ENCODE peak calls at places on chromosomes 6 and 20, in five cellular contexts. U is GM23248, V is PC-3, C is OCI-LY7, M is neural progenitor cell. H is an unnamed sample.

GRCh38 chr20:62739581-62740285 is 31.1 kb downstream of the NTSR1 start:
- DNase-seq in C (no peak), V (peak; percentile 76), M (no peak), U (peak; percentile 69), H (no peak)

GRCh38 chr6:153183925-153184324 is 52.8 kb upstream of the RGS17 start:
- DNase-seq in C (no peak), U (no peak), V (no peak), M (no peak), H (no peak)

GRCh38 chr6:96150431-96150830 is 134.7 kb downstream of the FUT9 start:
- DNase-seq in M (no peak), V (no peak), C (no peak), U (no peak), H (no peak)

GRCh38 chr6:139262519-139263300 is 29.1 kb downstream of the TXLNB start:
- DNase-seq in M (no peak), C (peak; percentile 78), U (peak; percentile 30), V (peak; percentile 82), H (no peak)

GRCh38 chr6:111922454-111923297 is 49.4 kb upstream of the FYN start:
- DNase-seq in M (peak; percentile 17), V (peak; percentile 31), C (no peak), U (peak; percentile 80), H (no peak)

GRCh38 chr6:7143161-7143974 is 35.6 kb downstream of the RREB1 start:
- DNase-seq in U (peak; percentile 68), V (no peak), C (no peak), M (no peak), H (peak; percentile 61)

GRCh38 chr20:4161447-4162251 is 146.3 kb upstream of the RNF24 start:
- DNase-seq in C (peak; percentile 52), M (no peak), V (peak; percentile 69), U (no peak), H (no peak)

GRCh38 chr6:1756472-1757129 is 146.9 kb downstream of the FOXC1 start:
- DNase-seq in V (no peak), U (no peak), M (no peak), C (no peak), H (no peak)

GRCh38 chr6:80143312-80143960 is 37.0 kb downstream of the BCKDHB start:
- DNase-seq in U (peak; percentile 90), M (no peak), V (peak; percentile 91), C (no peak), H (peak; percentile 46)

GRCh38 chr6:35396991-35397390 is 54.6 kb downstream of the PPARD start:
- DNase-seq in V (peak; percentile 78), U (peak; percentile 65), M (no peak), C (no peak), H (peak; percentile 75)

GRCh38 chr20:46324960-46325703 is 16.8 kb upstream of the CDH22 start:
- DNase-seq in V (peak; percentile 59), C (peak; percentile 15), M (peak; percentile 60), U (peak; percentile 52), H (peak; percentile 36)

GRCh38 chr20:44167736-44168135 is 19.3 kb downstream of the JPH2 start:
- DNase-seq in M (no peak), C (no peak), V (no peak), U (no peak), H (no peak)

GRCh38 chr20:54208492-54209044 is 681 bp downstream of the PFDN4 start:
- DNase-seq in V (peak; percentile 59), M (peak; percentile 38), U (peak; percentile 75), C (peak; percentile 43), H (peak; percentile 54)

GRCh38 chr6:153790048-153790447 is 249.0 kb upstream of the OPRM1 start:
- DNase-seq in V (peak; percentile 70), M (no peak), U (peak; percentile 59), C (no peak), H (peak; percentile 54)

GRCh38 chr6:93786474-93787330 is 367.3 kb upstream of the EPHA7 start:
- DNase-seq in C (no peak), M (peak; percentile 89), U (no peak), V (peak; percentile 14), H (no peak)

GRCh38 chr6:33273924-33274902 is 2.3 kb downstream of the RPS18 start:
- DNase-seq in U (no peak), V (no peak), M (no peak), C (peak; percentile 25), H (no peak)

GRCh38 chr6:85354761-85355618 is 94.9 kb upstream of the NT5E start:
- DNase-seq in C (peak; percentile 61), U (peak; percentile 85), V (peak; percentile 76), M (peak; percentile 85), H (peak; percentile 78)

GRCh38 chr6:25717856-25718740 is 36.4 kb upstream of the SLC17A4 start:
- DNase-seq in C (peak; percentile 59), U (peak; percentile 62), V (peak; percentile 67), M (peak; percentile 38), H (peak; percentile 64)

GRCh38 chr6:118146584-118146983 is 239.5 kb downstream of the SLC35F1 start:
- DNase-seq in V (no peak), M (no peak), U (no peak), C (no peak), H (no peak)

GRCh38 chr20:43066061-43066575 is 123.6 kb downstream of the PTPRT start:
- DNase-seq in V (no peak), U (no peak), M (no peak), C (no peak), H (no peak)

GRCh38 chr20:33713865-33714367 is 6.2 kb downstream of the PXMP4 start:
- DNase-seq in U (no peak), V (no peak), M (no peak), C (no peak), H (no peak)

GRCh38 chr6:75205776-75206334 is at the start of gene COL12A1:
- DNase-seq in U (peak; percentile 99), V (peak; percentile 96), C (no peak), M (peak; percentile 87), H (peak; percentile 87)

GRCh38 chr6:142887534-142887933 is 57.4 kb downstream of the HIVEP2 start:
- DNase-seq in C (no peak), V (no peak), M (no peak), U (no peak), H (no peak)

GRCh38 chr6:125748534-125749111 is 809 bp upstream of the HEY2 start:
- DNase-seq in C (no peak), M (peak; percentile 29), V (peak; percentile 11), U (peak; percentile 49), H (no peak)

GRCh38 chr6:159074120-159074684 is 29.4 kb upstream of the TAGAP start:
- DNase-seq in V (peak; percentile 6), C (peak; percentile 49), U (peak; percentile 42), M (peak; percentile 54), H (peak; percentile 79)

GRCh38 chr6:83221886-83222479 is 28.8 kb downstream of the RWDD2A start:
- DNase-seq in M (peak; percentile 65), U (peak; percentile 58), V (peak; percentile 57), C (peak; percentile 49), H (peak; percentile 72)

GRCh38 chr6:16355238-16355637 is 116.9 kb downstream of the GMPR start:
- DNase-seq in U (no peak), M (no peak), V (no peak), C (no peak), H (no peak)

GRCh38 chr6:43970068-43970912 is 157.0 kb downstream of the MRPL14 start:
- DNase-seq in U (no peak), V (no peak), C (no peak), M (no peak), H (no peak)

GRCh38 chr6:145723646-145724045 is 11.7 kb downstream of the EPM2A start:
- DNase-seq in U (no peak), V (peak; percentile 8), M (no peak), C (no peak), H (no peak)

GRCh38 chr6:163985710-163986109 is 571.2 kb downstream of the QKI start:
- DNase-seq in C (no peak), U (no peak), V (peak; percentile 2), M (no peak), H (no peak)

GRCh38 chr20:54643761-54644160 is 168.4 kb downstream of the DOK5 start:
- DNase-seq in C (no peak), M (no peak), U (peak; percentile 94), V (peak; percentile 17), H (peak; percentile 51)

GRCh38 chr20:5652626-5653573 is 97.3 kb upstream of the SHLD1 start:
- DNase-seq in M (no peak), C (peak; percentile 64), U (peak; percentile 91), V (peak; percentile 97), H (no peak)

GRCh38 chr20:2872304-2873009 is 824 bp upstream of the PTPRA start:
- DNase-seq in U (peak; percentile 76), C (peak; percentile 73), V (peak; percentile 46), M (peak; percentile 86), H (peak; percentile 76)

GRCh38 chr20:38601216-38602184 is at the start of gene ARHGAP40:
- DNase-seq in U (peak; percentile 44), C (no peak), M (peak; percentile 51), V (no peak), H (peak; percentile 45)
- H3K4me2 ChIP-seq in U (peak within 1 kb of the TSS; percentile 67), C (no peak within 1 kb of the TSS), M (peak within 1 kb of the TSS; percentile 68), V (no peak within 1 kb of the TSS), H (peak within 1 kb of the TSS; percentile 69)

GRCh38 chr6:151005126-151005525 is 139.6 kb downstream of the MTHFD1L start:
- DNase-seq in U (peak; percentile 17), V (no peak), M (no peak), C (no peak), H (no peak)

GRCh38 chr6:151002562-151002961 is 137.1 kb downstream of the MTHFD1L start:
- DNase-seq in C (no peak), M (no peak), V (no peak), U (no peak), H (no peak)

GRCh38 chr6:151005896-151006632 is 140.6 kb downstream of the MTHFD1L start:
- DNase-seq in V (no peak), U (no peak), C (no peak), M (no peak), H (no peak)

GRCh38 chr6:151007069-151007468 is 141.6 kb downstream of the MTHFD1L start:
- DNase-seq in V (no peak), M (peak; percentile 29), U (no peak), C (no peak), H (no peak)

GRCh38 chr6:151004415-151005024 is 139.0 kb downstream of the MTHFD1L start:
- DNase-seq in C (no peak), M (no peak), V (peak; percentile 91), U (peak; percentile 93), H (no peak)
- H2AFZ ChIP-seq in C (no peak overlapping the region), M (no peak overlapping the region), V (peak overlapping the region; percentile 49), U (peak overlapping the region; percentile 1), H (no peak overlapping the region)

DNA sequence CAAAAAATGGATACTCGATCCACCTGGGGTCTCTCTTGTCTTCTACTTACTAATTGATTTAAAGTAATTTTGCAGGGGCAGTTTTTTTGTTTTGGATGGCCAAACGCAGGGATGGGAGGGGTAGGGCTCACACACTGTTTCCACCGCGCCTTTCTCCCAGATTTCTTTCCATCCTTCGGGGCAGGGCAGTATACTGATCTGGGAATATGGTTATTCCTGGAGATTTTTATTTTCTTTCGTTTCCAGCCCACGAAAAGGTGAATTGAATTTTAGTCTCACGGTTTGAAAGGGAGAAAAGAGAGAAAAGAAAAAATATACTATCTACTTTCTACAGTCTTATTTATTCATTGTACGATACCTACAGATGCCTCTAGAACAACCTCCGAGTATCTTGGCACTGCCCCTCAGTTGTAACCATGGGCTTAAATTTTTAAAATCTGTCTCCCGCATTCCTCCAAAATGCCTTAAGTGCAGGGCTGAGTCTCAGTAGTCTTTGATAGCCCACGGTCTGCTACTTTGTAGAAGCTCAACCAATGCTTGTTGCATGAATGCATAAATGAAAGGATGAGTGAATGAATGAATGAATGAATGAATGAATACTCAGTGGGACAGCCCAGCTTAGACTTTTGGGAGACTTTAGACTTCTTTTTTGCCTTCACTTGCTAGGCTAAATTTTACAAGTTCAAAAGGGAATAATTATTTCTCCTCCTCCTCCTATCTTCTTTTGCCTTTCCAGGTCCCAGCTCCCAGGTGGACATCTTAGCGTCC is 18.1 kb upstream of the TRIM27 start:
- DNase-seq in V (peak; percentile 92), M (peak; percentile 70), U (peak; percentile 23), C (no peak), H (peak; percentile 88)
- TF ChIP-seq EZH2phosphoT487 in V (no peak), M (no peak), U (no peak), C (no peak), H (no peak)

GRCh38 chr20:49615401-49616153 is 47.6 kb upstream of the PTGIS start:
- DNase-seq in U (peak; percentile 55), M (no peak), V (peak; percentile 47), C (no peak), H (no peak)
- H3K4me2 ChIP-seq in U (no peak overlapping the region), M (no peak overlapping the region), V (no peak overlapping the region), C (no peak overlapping the region), H (no peak overlapping the region)

H was measured in hepatocyte.